ENCODE peak calls at places on chromosomes 13 and 19, in eight cellular contexts. F, S, Y, X, B, O, N and G are unnamed samples.

GRCh38 chr13:26759907-26760834 is at the start of gene GPR12:
- DNase-seq in S (no peak), X (no peak), F (no peak), Y (no peak), B (peak; percentile 25), N (no peak), O (peak; percentile 14), G (no peak)

GRCh38 chr13:74026753-74027152 is 107.5 kb downstream of the KLF12 start:
- DNase-seq in O (no peak), N (peak; percentile 41), Y (peak; percentile 53), B (no peak), X (peak; percentile 65), S (no peak), F (no peak), G (peak; percentile 82)

GRCh38 chr19:46654621-46655152 is 6.3 kb downstream of the DACT3 start:
- DNase-seq in N (no peak), Y (no peak), S (no peak), O (no peak), B (no peak), X (no peak), F (no peak), G (no peak)

GRCh38 chr13:43273362-43273761 is 250.0 kb downstream of the DNAJC15 start:
- DNase-seq in X (no peak), F (peak; percentile 12), N (no peak), O (no peak), Y (no peak), S (no peak), B (peak; percentile 59), G (no peak)

GRCh38 chr13:40456397-40456958 is 210.0 kb downstream of the FOXO1 start:
- DNase-seq in Y (no peak), O (peak; percentile 81), X (no peak), F (no peak), B (peak; percentile 79), S (no peak), N (no peak), G (no peak)

GRCh38 chr13:78409172-78409571 is 194.2 kb downstream of the POU4F1 start:
- DNase-seq in Y (no peak), O (no peak), S (no peak), X (no peak), B (no peak), N (no peak), F (no peak), G (no peak)

GRCh38 chr13:40118337-40118736 is 462.9 kb downstream of the COG6 start:
- DNase-seq in S (no peak), F (no peak), B (no peak), X (no peak), O (no peak), N (no peak), Y (no peak), G (no peak)

GRCh38 chr13:76009491-76009890 is 373.4 kb downstream of the LMO7 start:
- DNase-seq in X (no peak), N (no peak), F (no peak), S (no peak), Y (no peak), B (no peak), O (no peak), G (no peak)

GRCh38 chr13:48858122-48858521 is 117.6 kb upstream of the FNDC3A start:
- DNase-seq in F (no peak), Y (no peak), B (no peak), N (no peak), X (no peak), S (no peak), O (no peak), G (no peak)

GRCh38 chr13:63421113-63421512 is 2005.5 kb upstream of the PCDH20 start:
- DNase-seq in S (no peak), Y (no peak), F (no peak), X (no peak), N (no peak), B (no peak), O (no peak), G (no peak)

GRCh38 chr13:44758595-44759221 is 182.6 kb upstream of the TSC22D1 start:
- DNase-seq in S (no peak), N (no peak), O (no peak), B (peak; percentile 68), F (peak; percentile 40), X (no peak), Y (no peak), G (no peak)

GRCh38 chr19:6062274-6062673 is 48.0 kb downstream of the RFX2 start:
- DNase-seq in Y (no peak), B (no peak), N (peak; percentile 34), O (no peak), F (no peak), X (no peak), S (no peak), G (no peak)

GRCh38 chr13:48304132-48304876 is 753 bp downstream of the RB1 start:
- DNase-seq in S (no peak), N (no peak), X (no peak), O (peak; percentile 30), F (peak; percentile 8), B (peak; percentile 28), Y (no peak), G (peak; percentile 93)

GRCh38 chr19:14138576-14139265 is 2.3 kb upstream of the ASF1B start:
- DNase-seq in N (no peak), O (no peak), F (no peak), X (no peak), B (no peak), S (no peak), Y (no peak), G (no peak)

GRCh38 chr19:39411832-39412099 is 703 bp upstream of the PLEKHG2 start:
- DNase-seq in S (peak; percentile 75), X (peak; percentile 84), O (peak; percentile 96), Y (peak; percentile 83), N (peak; percentile 80), F (no peak), B (peak; percentile 96), G (peak; percentile 87)

GRCh38 chr19:48455171-48455907 is at the start of gene KCNJ14:
- DNase-seq in S (no peak), Y (no peak), F (no peak), N (no peak), X (no peak), B (no peak), O (no peak), G (no peak)

GRCh38 chr13:59464926-59465325 is 698.8 kb downstream of the DIAPH3 start:
- DNase-seq in N (no peak), X (no peak), Y (no peak), O (no peak), B (no peak), S (no peak), F (no peak), G (no peak)

GRCh38 chr13:99694251-99694650 is 193.0 kb downstream of the TM9SF2 start:
- DNase-seq in N (no peak), Y (no peak), F (no peak), B (no peak), S (no peak), O (peak; percentile 37), X (no peak), G (no peak)

GRCh38 chr19:13363235-13363634 is 143.0 kb downstream of the CACNA1A start:
- DNase-seq in F (no peak), X (no peak), Y (no peak), B (no peak), O (no peak), S (no peak), N (no peak), G (no peak)

GRCh38 chr19:9132422-9132821 is 5.7 kb upstream of the OR7G3 start:
- DNase-seq in F (peak; percentile 23), O (no peak), B (no peak), N (no peak), Y (no peak), X (no peak), S (no peak), G (no peak)

GRCh38 chr13:89704040-89704439 is 1643.4 kb upstream of the MIR17HG start:
- DNase-seq in F (no peak), B (no peak), Y (no peak), X (no peak), O (no peak), N (no peak), S (no peak), G (no peak)

GRCh38 chr13:33639640-33640080 is 178.3 kb upstream of the RFC3 start:
- DNase-seq in S (no peak), B (no peak), X (no peak), F (no peak), O (no peak), N (no peak), Y (peak; percentile 41), G (peak; percentile 39)

GRCh38 chr19:40733149-40733548 is 16.2 kb downstream of the ITPKC start:
- DNase-seq in O (no peak), B (no peak), X (no peak), Y (no peak), F (no peak), S (no peak), N (no peak), G (no peak)

GRCh38 chr19:40217921-40218890 is at the start of gene TTC9B:
- DNase-seq in X (peak; percentile 16), N (peak; percentile 36), Y (no peak), O (peak; percentile 15), B (peak; percentile 64), F (no peak), S (no peak), G (no peak)

GRCh38 chr19:38134538-38135149 is 89.4 kb downstream of the DPF1 start:
- DNase-seq in Y (peak; percentile 6), S (no peak), X (no peak), N (no peak), O (peak; percentile 9), B (peak; percentile 12), F (no peak), G (peak; percentile 13)

GRCh38 chr13:48748681-48749080 is 95.0 kb downstream of the CYSLTR2 start:
- DNase-seq in B (no peak), X (no peak), Y (no peak), S (no peak), F (no peak), N (no peak), O (no peak), G (no peak)

GRCh38 chr19:281992-282391 is 9.2 kb downstream of the PLPP2 start:
- DNase-seq in B (no peak), F (no peak), Y (no peak), X (no peak), S (no peak), O (no peak), N (no peak), G (no peak)

GRCh38 chr13:67374391-67374790 is 144.3 kb upstream of the PCDH9 start:
- DNase-seq in S (no peak), Y (no peak), N (no peak), B (no peak), F (no peak), X (no peak), O (no peak), G (no peak)

GRCh38 chr19:46115396-46116109 is 8.9 kb downstream of the IGFL3 start:
- DNase-seq in X (no peak), B (no peak), S (no peak), F (peak; percentile 77), N (peak; percentile 25), O (peak; percentile 4), Y (peak; percentile 30), G (peak; percentile 5)

GRCh38 chr19:14733574-14733973 is 43.7 kb downstream of the ZNF333 start:
- DNase-seq in Y (no peak), N (no peak), O (no peak), B (no peak), F (no peak), X (no peak), S (no peak), G (no peak)

GRCh38 chr19:41306394-41306793 is 3.6 kb upstream of the CCDC97 start:
- DNase-seq in B (no peak), N (no peak), S (no peak), Y (no peak), X (no peak), F (no peak), O (no peak), G (no peak)

GRCh38 chr19:19026299-19026971 is 6.9 kb downstream of the SUGP2 start:
- DNase-seq in F (no peak), B (no peak), X (no peak), Y (no peak), S (no peak), O (no peak), N (no peak), G (no peak)